ENCODE peak calls at places on chromosomes 4 and X, in nine cellular contexts. W is spleen, P is type B pancreatic cell, I is NB4, L is PC-3, Q is left ventricle myocardium inferior, G is MM.1S, V is bronchial epithelial cell, O is cardiac fibroblast. Y is an unnamed sample.

GRCh38 chrX:68631331-68631730 is 16.1 kb upstream of the STARD8 start:
- DNase-seq in W (no peak), P (no peak), I (no peak), L (no peak), Q (no peak), G (no peak), V (no peak), O (no peak), Y (no peak)

GRCh38 chr4:140719022-140719421 is 37.2 kb downstream of the TBC1D9 start:
- DNase-seq in W (no peak), P (no peak), I (no peak), L (no peak), Q (no peak), G (no peak), V (peak; percentile 46), O (peak; percentile 90), Y (no peak)

GRCh38 chrX:84188320-84188834 is 378 bp upstream of the RPS6KA6 start:
- DNase-seq in W (no peak), P (peak; percentile 66), I (no peak), L (peak; percentile 61), Q (peak; percentile 14), G (peak; percentile 65), V (peak; percentile 34), O (peak; percentile 39), Y (peak; percentile 58)

GRCh38 chr4:7462509-7462971 is 27.8 kb upstream of the PSAPL1 start:
- DNase-seq in W (no peak), P (no peak), I (no peak), L (peak; percentile 88), Q (peak; percentile 27), G (no peak), V (peak; percentile 10), O (no peak), Y (peak; percentile 55)

GRCh38 chr4:182354106-182354505 is 110.9 kb downstream of the TENM3 start:
- DNase-seq in W (no peak), P (no peak), I (no peak), L (no peak), Q (no peak), G (no peak), V (no peak), O (no peak), Y (no peak)

GRCh38 chrX:150365051-150365952 is 2.2 kb downstream of the MAMLD1 start:
- DNase-seq in W (peak; percentile 87), P (peak; percentile 84), I (peak; percentile 80), L (peak; percentile 57), Q (peak; percentile 76), G (peak; percentile 46), V (no peak), O (peak; percentile 66), Y (peak; percentile 84)

GRCh38 chr4:183328832-183329231 is 6.6 kb upstream of the CLDN24 start:
- DNase-seq in W (no peak), P (peak; percentile 25), I (no peak), L (peak; percentile 12), Q (no peak), G (no peak), V (no peak), O (peak; percentile 25), Y (no peak)

GRCh38 chr4:760616-761015 is 55.0 kb downstream of the PCGF3 start:
- DNase-seq in W (no peak), P (no peak), I (no peak), L (no peak), Q (no peak), G (no peak), V (no peak), O (no peak), Y (no peak)

GRCh38 chr4:66357316-66357715 is 687.0 kb upstream of the EPHA5 start:
- DNase-seq in W (no peak), P (no peak), I (no peak), L (peak; percentile 53), Q (no peak), G (no peak), V (no peak), O (peak; percentile 67), Y (no peak)

GRCh38 chr4:154088741-154089140 is 299.9 kb upstream of the SFRP2 start:
- DNase-seq in W (no peak), P (no peak), I (no peak), L (no peak), Q (no peak), G (no peak), V (peak; percentile 25), O (peak; percentile 36), Y (no peak)

GRCh38 chrX:119497185-119497584 is 28.9 kb downstream of the SLC25A5 start:
- DNase-seq in W (no peak), P (no peak), I (peak; percentile 76), L (no peak), Q (no peak), G (no peak), V (no peak), O (no peak), Y (no peak)

GRCh38 chrX:119990409-119990994 is 47.0 kb upstream of the NKAP start:
- DNase-seq in W (no peak), P (no peak), I (peak; percentile 53), L (no peak), Q (no peak), G (peak; percentile 12), V (no peak), O (no peak), Y (no peak)

GRCh38 chr4:48255130-48255958 is 14.3 kb downstream of the TEC start:
- DNase-seq in W (no peak), P (no peak), I (no peak), L (no peak), Q (no peak), G (no peak), V (no peak), O (no peak), Y (no peak)

GRCh38 chr4:75916091-75916661 is 13.9 kb upstream of the PPEF2 start:
- DNase-seq in W (no peak), P (no peak), I (peak; percentile 55), L (peak; percentile 25), Q (no peak), G (peak; percentile 52), V (peak; percentile 55), O (peak; percentile 63), Y (peak; percentile 32)

GRCh38 chr4:74635074-74635473 is 159.2 kb downstream of the BTC start:
- DNase-seq in W (no peak), P (no peak), I (no peak), L (no peak), Q (no peak), G (no peak), V (peak; percentile 61), O (no peak), Y (no peak)

GRCh38 chr4:176303938-176304337 is 15.8 kb upstream of the SPCS3 start:
- DNase-seq in W (no peak), P (no peak), I (no peak), L (no peak), Q (no peak), G (no peak), V (no peak), O (no peak), Y (no peak)

GRCh38 chrX:133570549-133570948 is 155.3 kb upstream of the GPC4 start:
- DNase-seq in W (no peak), P (no peak), I (no peak), L (peak; percentile 63), Q (no peak), G (no peak), V (peak; percentile 13), O (peak; percentile 2), Y (no peak)

GRCh38 chrX:131675596-131676194 is 131.8 kb downstream of the OR13H1 start:
- DNase-seq in W (no peak), P (no peak), I (peak; percentile 35), L (peak; percentile 45), Q (no peak), G (peak; percentile 52), V (peak; percentile 3), O (peak; percentile 30), Y (peak; percentile 3)

GRCh38 chr4:7294176-7294756 is 101.9 kb downstream of the SORCS2 start:
- DNase-seq in W (no peak), P (no peak), I (peak; percentile 36), L (no peak), Q (no peak), G (no peak), V (no peak), O (no peak), Y (no peak)

GRCh38 chrX:154506483-154507332 is 9.3 kb downstream of the FAM3A start:
- DNase-seq in W (peak; percentile 71), P (no peak), I (no peak), L (no peak), Q (no peak), G (no peak), V (no peak), O (no peak), Y (no peak)
- TF ChIP-seq CTCF in W (no peak), P (no peak), I (no peak), L (no peak), Q (no peak), G (no peak), V (no peak), O (no peak), Y (no peak)

GRCh38 chr4:123262080-123262479 is 134.5 kb upstream of the SPRY1 start:
- DNase-seq in W (no peak), P (no peak), I (no peak), L (no peak), Q (no peak), G (no peak), V (no peak), O (no peak), Y (no peak)

GRCh38 chr4:123260429-123261052 is 136.1 kb upstream of the SPRY1 start:
- DNase-seq in W (no peak), P (no peak), I (no peak), L (no peak), Q (no peak), G (no peak), V (no peak), O (no peak), Y (no peak)

GRCh38 chr4:123265443-123265842 is 131.2 kb upstream of the SPRY1 start:
- DNase-seq in W (no peak), P (no peak), I (no peak), L (peak; percentile 52), Q (no peak), G (no peak), V (peak; percentile 79), O (no peak), Y (no peak)

GRCh38 chr4:123266221-123266620 is 130.4 kb upstream of the SPRY1 start:
- DNase-seq in W (no peak), P (no peak), I (no peak), L (no peak), Q (no peak), G (no peak), V (no peak), O (no peak), Y (no peak)
- TF ChIP-seq CTCF in W (no peak), P (no peak), I (no peak), L (no peak), Q (no peak), G (no peak), V (no peak), O (no peak), Y (no peak)

DNA sequence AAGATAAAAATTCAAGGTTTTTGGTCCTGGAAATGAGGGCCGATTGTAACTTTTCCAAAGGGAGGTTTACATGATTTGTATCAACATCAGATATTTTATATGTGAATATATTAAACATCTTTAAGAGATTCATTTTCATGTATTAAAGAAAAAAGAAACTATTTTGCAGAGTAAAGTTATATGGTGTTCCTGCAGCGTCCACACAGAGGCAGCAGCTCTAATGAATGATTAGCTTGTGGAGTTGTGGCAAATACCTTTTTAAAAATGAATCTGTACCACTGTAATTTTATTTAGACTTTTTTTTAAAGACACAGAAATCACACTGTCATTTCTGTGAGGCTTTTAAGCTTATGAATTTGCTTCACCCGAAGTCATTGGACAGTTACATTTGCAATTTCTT is 25.6 kb upstream of the FHDC1 start:
- DNase-seq in W (no peak), P (no peak), I (no peak), L (no peak), Q (no peak), G (no peak), V (no peak), O (no peak), Y (no peak)
- TF ChIP-seq CTCF in W (no peak), P (peak; percentile 24), I (no peak), L (no peak), Q (no peak), G (no peak), V (no peak), O (no peak), Y (no peak)

GRCh38 chrX:48826135-48826875 is at the start of gene ERAS:
- DNase-seq in W (peak; percentile 76), P (no peak), I (no peak), L (no peak), Q (no peak), G (peak; percentile 19), V (no peak), O (no peak), Y (no peak)
- TF ChIP-seq CTCF in W (no peak), P (no peak), I (no peak), L (no peak), Q (no peak), G (peak; percentile 46), V (no peak), O (no peak), Y (no peak)

Y was measured in Calu3.